ENCODE peak calls at places on chromosomes 13 and 19, in seven cellular contexts. One of them, this sample, is unnamed.

GRCh38 chr19:48502720-48503018 is 9.0 kb downstream of the LMTK3 start:
- DNase-seq in GM23248: no peak
- DNase-seq in GM23338: no peak
- DNase-seq in PC-3: no peak
- DNase-seq in HCT116: no peak
- DNase-seq in neural progenitor cell: no peak
- DNase-seq in MM.1S: no peak
- DNase-seq in this sample: no peak

GRCh38 chr19:7869453-7869909 is 4.7 kb downstream of the PRR36 start:
- DNase-seq in MM.1S: peak
- DNase-seq in GM23338: peak
- DNase-seq in neural progenitor cell: peak
- DNase-seq in GM23248: peak
- DNase-seq in PC-3: peak
- DNase-seq in HCT116: no peak
- DNase-seq in this sample: peak

GRCh38 chr19:51493776-51494175 is 7.8 kb downstream of the SIGLEC12 start:
- DNase-seq in GM23338: no peak
- DNase-seq in neural progenitor cell: no peak
- DNase-seq in PC-3: no peak
- DNase-seq in MM.1S: no peak
- DNase-seq in GM23248: no peak
- DNase-seq in HCT116: no peak
- DNase-seq in this sample: no peak

GRCh38 chr19:14146789-14147216 is 10.4 kb upstream of the ASF1B start:
- DNase-seq in neural progenitor cell: no peak
- DNase-seq in GM23248: peak
- DNase-seq in MM.1S: no peak
- DNase-seq in HCT116: no peak
- DNase-seq in GM23338: no peak
- DNase-seq in PC-3: peak
- DNase-seq in this sample: no peak

GRCh38 chr19:45901912-45902650 is at the start of gene MYPOP:
- DNase-seq in GM23338: peak
- DNase-seq in MM.1S: no peak
- DNase-seq in PC-3: no peak
- DNase-seq in neural progenitor cell: peak
- DNase-seq in HCT116: no peak
- DNase-seq in GM23248: peak
- DNase-seq in this sample: peak

GRCh38 chr19:16327501-16327900 is 2.9 kb downstream of the KLF2 start:
- DNase-seq in MM.1S: peak
- DNase-seq in HCT116: no peak
- DNase-seq in neural progenitor cell: no peak
- DNase-seq in GM23338: no peak
- DNase-seq in PC-3: no peak
- DNase-seq in GM23248: peak
- DNase-seq in this sample: no peak

GRCh38 chr13:111328803-111329410 is 8.5 kb downstream of the TEX29 start:
- DNase-seq in PC-3: no peak
- DNase-seq in HCT116: no peak
- DNase-seq in MM.1S: no peak
- DNase-seq in neural progenitor cell: no peak
- DNase-seq in GM23338: no peak
- DNase-seq in GM23248: no peak
- DNase-seq in this sample: no peak

GRCh38 chr19:46659151-46660007 is 1.6 kb downstream of the DACT3 start:
- DNase-seq in HCT116: no peak
- DNase-seq in neural progenitor cell: peak
- DNase-seq in MM.1S: no peak
- DNase-seq in PC-3: no peak
- DNase-seq in GM23338: peak
- DNase-seq in GM23248: peak
- DNase-seq in this sample: peak

GRCh38 chr19:48271531-48272151 is 1.8 kb downstream of the ZNF114 start:
- DNase-seq in GM23248: peak
- DNase-seq in PC-3: peak
- DNase-seq in GM23338: peak
- DNase-seq in MM.1S: no peak
- DNase-seq in HCT116: no peak
- DNase-seq in neural progenitor cell: peak
- DNase-seq in this sample: peak

GRCh38 chr19:49111218-49111998 is 2.8 kb upstream of the LIN7B start:
- DNase-seq in MM.1S: no peak
- DNase-seq in PC-3: no peak
- DNase-seq in HCT116: no peak
- DNase-seq in GM23338: no peak
- DNase-seq in neural progenitor cell: no peak
- DNase-seq in GM23248: no peak
- DNase-seq in this sample: no peak

GRCh38 chr13:43239441-43239840 is 216.1 kb downstream of the DNAJC15 start:
- DNase-seq in GM23248: peak
- DNase-seq in GM23338: no peak
- DNase-seq in PC-3: no peak
- DNase-seq in HCT116: no peak
- DNase-seq in MM.1S: no peak
- DNase-seq in neural progenitor cell: no peak
- DNase-seq in this sample: no peak

GRCh38 chr19:36421749-36422481 is 3.5 kb upstream of the ZFP82 start:
- DNase-seq in neural progenitor cell: no peak
- DNase-seq in MM.1S: no peak
- DNase-seq in HCT116: no peak
- DNase-seq in PC-3: no peak
- DNase-seq in GM23248: peak
- DNase-seq in GM23338: peak
- DNase-seq in this sample: no peak

GRCh38 chr13:98419786-98420559 is 156.9 kb downstream of the STK24 start:
- DNase-seq in GM23248: no peak
- DNase-seq in MM.1S: no peak
- DNase-seq in PC-3: no peak
- DNase-seq in GM23338: no peak
- DNase-seq in HCT116: no peak
- DNase-seq in neural progenitor cell: no peak
- DNase-seq in this sample: no peak

GRCh38 chr19:16573925-16574324 is 1.7 kb upstream of the SLC35E1 start:
- DNase-seq in neural progenitor cell: no peak
- DNase-seq in MM.1S: no peak
- DNase-seq in GM23248: no peak
- DNase-seq in GM23338: no peak
- DNase-seq in HCT116: no peak
- DNase-seq in PC-3: no peak
- DNase-seq in this sample: no peak

GRCh38 chr19:13005861-13006370 is 10.6 kb downstream of the NFIX start:
- DNase-seq in neural progenitor cell: no peak
- DNase-seq in GM23248: peak
- DNase-seq in GM23338: no peak
- DNase-seq in MM.1S: no peak
- DNase-seq in HCT116: no peak
- DNase-seq in PC-3: no peak
- DNase-seq in this sample: no peak

GRCh38 chr13:52955505-52955904 is 73.1 kb upstream of the OLFM4 start:
- DNase-seq in GM23338: peak
- DNase-seq in GM23248: no peak
- DNase-seq in HCT116: no peak
- DNase-seq in MM.1S: no peak
- DNase-seq in PC-3: no peak
- DNase-seq in neural progenitor cell: peak
- DNase-seq in this sample: no peak

GRCh38 chr19:38304352-38304865 is 358 bp downstream of the C19orf33 start:
- DNase-seq in MM.1S: no peak
- DNase-seq in GM23248: no peak
- DNase-seq in PC-3: no peak
- DNase-seq in HCT116: no peak
- DNase-seq in neural progenitor cell: no peak
- DNase-seq in GM23338: peak
- DNase-seq in this sample: no peak

GRCh38 chr13:51950722-51951121 is 60.5 kb downstream of the ATP7B start:
- DNase-seq in PC-3: no peak
- DNase-seq in MM.1S: no peak
- DNase-seq in HCT116: no peak
- DNase-seq in GM23338: no peak
- DNase-seq in neural progenitor cell: no peak
- DNase-seq in GM23248: no peak
- DNase-seq in this sample: no peak

GRCh38 chr19:1752009-1752756 is 1.1 kb upstream of the ONECUT3 start:
- DNase-seq in PC-3: no peak
- DNase-seq in GM23248: no peak
- DNase-seq in HCT116: no peak
- DNase-seq in MM.1S: no peak
- DNase-seq in neural progenitor cell: no peak
- DNase-seq in GM23338: peak
- DNase-seq in this sample: no peak
- TF ChIP-seq EZH2 in PC-3: no peak
- TF ChIP-seq EZH2 in GM23248: peak
- TF ChIP-seq EZH2 in HCT116: no peak
- TF ChIP-seq EZH2 in MM.1S: no peak
- TF ChIP-seq EZH2 in neural progenitor cell: peak
- TF ChIP-seq EZH2 in GM23338: peak
- TF ChIP-seq EZH2 in this sample: no peak

GRCh38 chr13:32894589-32895001 is 121.6 kb upstream of the KL start:
- DNase-seq in PC-3: peak
- DNase-seq in neural progenitor cell: no peak
- DNase-seq in MM.1S: no peak
- DNase-seq in HCT116: no peak
- DNase-seq in GM23338: no peak
- DNase-seq in GM23248: peak
- DNase-seq in this sample: no peak
- TF ChIP-seq EZH2phosphoT487 in PC-3: no peak
- TF ChIP-seq EZH2phosphoT487 in neural progenitor cell: no peak
- TF ChIP-seq EZH2phosphoT487 in MM.1S: no peak
- TF ChIP-seq EZH2phosphoT487 in HCT116: no peak
- TF ChIP-seq EZH2phosphoT487 in GM23338: no peak
- TF ChIP-seq EZH2phosphoT487 in GM23248: peak
- TF ChIP-seq EZH2phosphoT487 in this sample: no peak

DNA sequence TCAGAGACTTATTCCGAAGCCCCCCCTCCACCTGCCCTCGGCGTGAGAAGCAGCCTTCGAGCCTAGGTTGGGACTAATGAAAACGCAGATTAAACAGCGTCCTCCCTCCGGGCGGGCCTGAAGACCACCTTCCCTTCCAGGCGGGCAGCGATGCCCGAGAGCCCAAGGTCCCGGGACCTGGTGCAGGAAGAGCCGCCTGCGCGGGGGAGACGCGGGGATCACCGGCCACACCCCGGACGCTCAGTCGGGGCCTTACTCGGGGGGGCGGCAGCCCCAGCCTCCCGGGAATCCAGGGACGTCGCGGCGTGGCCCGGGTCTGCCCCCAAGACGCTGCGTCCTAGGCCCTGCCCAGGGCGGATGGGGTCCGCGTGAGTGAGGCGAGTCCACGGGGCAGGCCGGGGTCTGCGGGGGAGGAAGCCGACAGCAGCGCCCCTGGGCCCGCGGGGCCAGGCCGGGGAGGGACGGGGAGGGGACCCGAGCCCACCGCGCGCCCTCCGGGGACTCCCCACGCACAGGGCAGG is 33.3 kb upstream of the SPACA7 start:
- DNase-seq in HCT116: no peak
- DNase-seq in PC-3: no peak
- DNase-seq in neural progenitor cell: no peak
- DNase-seq in GM23338: no peak
- DNase-seq in GM23248: no peak
- DNase-seq in MM.1S: no peak
- DNase-seq in this sample: no peak
- TF ChIP-seq EZH2 in HCT116: no peak
- TF ChIP-seq EZH2 in PC-3: no peak
- TF ChIP-seq EZH2 in neural progenitor cell: no peak
- TF ChIP-seq EZH2 in GM23338: no peak
- TF ChIP-seq EZH2 in GM23248: no peak
- TF ChIP-seq EZH2 in MM.1S: no peak
- TF ChIP-seq EZH2 in this sample: no peak

GRCh38 chr13:109332501-109333499 is 453.6 kb downstream of the IRS2 start:
- DNase-seq in GM23338: peak
- DNase-seq in MM.1S: peak
- DNase-seq in GM23248: no peak
- DNase-seq in neural progenitor cell: no peak
- DNase-seq in HCT116: no peak
- DNase-seq in PC-3: no peak
- DNase-seq in this sample: no peak
- TF ChIP-seq EZH2phosphoT487 in GM23338: no peak
- TF ChIP-seq EZH2phosphoT487 in MM.1S: no peak
- TF ChIP-seq EZH2phosphoT487 in GM23248: no peak
- TF ChIP-seq EZH2phosphoT487 in neural progenitor cell: no peak
- TF ChIP-seq EZH2phosphoT487 in HCT116: no peak
- TF ChIP-seq EZH2phosphoT487 in PC-3: no peak
- TF ChIP-seq EZH2phosphoT487 in this sample: no peak

DNA sequence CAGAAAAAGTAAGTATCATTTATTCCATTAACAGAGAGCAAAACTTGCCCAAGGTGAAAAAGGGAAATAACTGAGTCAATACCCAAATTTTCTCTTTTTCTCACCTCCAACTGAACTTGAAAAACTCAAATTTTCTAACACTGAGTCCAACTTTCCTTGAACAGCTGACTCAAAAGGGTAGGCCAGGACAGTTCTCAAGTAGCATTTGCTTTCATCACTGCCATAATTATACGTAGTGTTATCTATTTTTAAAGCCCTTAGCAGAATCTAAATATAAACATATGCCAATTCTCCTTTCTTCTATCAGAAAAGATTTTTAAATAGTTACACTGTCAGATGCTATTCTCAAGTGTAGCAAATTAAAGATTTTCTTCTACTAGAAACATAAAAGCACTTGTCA is 3.5 kb downstream of the N4BP2L2 start:
- DNase-seq in HCT116: no peak
- DNase-seq in MM.1S: no peak
- DNase-seq in PC-3: no peak
- DNase-seq in neural progenitor cell: no peak
- DNase-seq in GM23338: no peak
- DNase-seq in GM23248: peak
- DNase-seq in this sample: no peak
- TF ChIP-seq EZH2 in HCT116: no peak
- TF ChIP-seq EZH2 in MM.1S: no peak
- TF ChIP-seq EZH2 in PC-3: no peak
- TF ChIP-seq EZH2 in neural progenitor cell: no peak
- TF ChIP-seq EZH2 in GM23338: no peak
- TF ChIP-seq EZH2 in GM23248: no peak
- TF ChIP-seq EZH2 in this sample: no peak

DNA sequence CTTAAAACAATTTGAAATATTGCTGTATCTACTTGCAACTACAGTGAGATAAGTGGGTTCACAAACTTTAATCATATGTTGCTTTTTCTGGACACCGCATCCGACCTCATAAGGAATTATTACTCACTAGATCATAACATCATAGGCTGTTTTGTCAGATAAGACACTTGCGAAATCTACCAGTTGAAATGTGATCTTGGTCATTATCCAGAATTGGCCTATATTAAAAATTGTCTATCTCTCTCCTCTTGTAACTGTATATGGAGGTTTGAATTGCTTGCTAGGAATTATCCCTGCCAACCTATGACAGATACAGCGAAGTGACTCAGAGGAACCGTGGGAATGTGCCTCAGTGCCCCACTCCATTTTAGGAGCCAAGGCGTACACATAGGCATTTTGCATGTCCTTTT is 117.0 kb upstream of the POSTN start:
- DNase-seq in neural progenitor cell: no peak
- DNase-seq in GM23338: no peak
- DNase-seq in HCT116: no peak
- DNase-seq in MM.1S: no peak
- DNase-seq in GM23248: peak
- DNase-seq in PC-3: peak
- DNase-seq in this sample: no peak
- TF ChIP-seq EZH2phosphoT487 in neural progenitor cell: no peak
- TF ChIP-seq EZH2phosphoT487 in GM23338: no peak
- TF ChIP-seq EZH2phosphoT487 in HCT116: no peak
- TF ChIP-seq EZH2phosphoT487 in MM.1S: no peak
- TF ChIP-seq EZH2phosphoT487 in GM23248: no peak
- TF ChIP-seq EZH2phosphoT487 in PC-3: no peak
- TF ChIP-seq EZH2phosphoT487 in this sample: no peak

This sample was measured in hepatocyte.